ENCODE peak calls at places on chromosomes 13 and 19, in ten cellular contexts. A, R, V, O, H, L, I, T, D and E are unnamed samples.

GRCh38 chr13:40480012-40480914 is 186.2 kb downstream of the FOXO1 start:
- DNase-seq in A (no peak), R (no peak), V (no peak), O (no peak), H (peak; percentile 49), L (no peak), I (no peak), T (no peak), D (no peak), E (no peak)

GRCh38 chr13:107361666-107362065 is 793.7 kb upstream of the ARGLU1 start:
- DNase-seq in A (no peak), R (no peak), V (no peak), O (no peak), H (no peak), L (no peak), I (no peak), T (no peak), D (no peak), E (no peak)

GRCh38 chr13:28449826-28450773 is 44.8 kb downstream of the FLT1 start:
- DNase-seq in A (no peak), R (no peak), V (no peak), O (no peak), H (no peak), L (no peak), I (no peak), T (no peak), D (no peak), E (no peak)

GRCh38 chr19:5171711-5172110 is 168.9 kb downstream of the PTPRS start:
- DNase-seq in A (no peak), R (no peak), V (no peak), O (no peak), H (no peak), L (no peak), I (no peak), T (no peak), D (no peak), E (no peak)

GRCh38 chr19:45767410-45767880 is 1.6 kb downstream of the SIX5 start:
- DNase-seq in A (peak; percentile 80), R (peak; percentile 83), V (peak; percentile 86), O (peak; percentile 81), H (peak; percentile 92), L (no peak), I (peak; percentile 87), T (no peak), D (peak; percentile 37), E (peak; percentile 75)

GRCh38 chr13:113880651-113881611 is 17.1 kb upstream of the GAS6 start:
- DNase-seq in A (no peak), R (no peak), V (no peak), O (no peak), H (peak; percentile 57), L (no peak), I (no peak), T (no peak), D (no peak), E (no peak)

GRCh38 chr19:14650161-14650560 is 24.5 kb downstream of the ADGRE3 start:
- DNase-seq in A (no peak), R (no peak), V (no peak), O (no peak), H (no peak), L (no peak), I (no peak), T (no peak), D (no peak), E (no peak)

GRCh38 chr19:3665681-3666544 is 34.4 kb downstream of the PIP5K1C start:
- DNase-seq in A (no peak), R (peak; percentile 79), V (peak; percentile 69), O (peak; percentile 72), H (peak; percentile 91), L (peak; percentile 56), I (peak; percentile 84), T (peak; percentile 68), D (no peak), E (peak; percentile 62)

GRCh38 chr19:34171877-34172660 is at the start of gene LSM14A:
- DNase-seq in A (peak; percentile 86), R (peak; percentile 93), V (peak; percentile 94), O (peak; percentile 94), H (peak; percentile 97), L (peak; percentile 74), I (peak; percentile 96), T (peak; percentile 85), D (peak; percentile 78), E (peak; percentile 91)

GRCh38 chr19:28636706-28637105 is 576.2 kb downstream of the UQCRFS1 start:
- DNase-seq in A (no peak), R (no peak), V (no peak), O (no peak), H (no peak), L (no peak), I (no peak), T (no peak), D (no peak), E (no peak)

GRCh38 chr19:944171-944567 is 18.3 kb downstream of the ARID3A start:
- DNase-seq in A (no peak), R (peak; percentile 82), V (no peak), O (peak; percentile 67), H (peak; percentile 71), L (no peak), I (no peak), T (no peak), D (no peak), E (no peak)

GRCh38 chr19:15913384-15913783 is 15.5 kb upstream of the CYP4F2 start:
- DNase-seq in A (no peak), R (no peak), V (no peak), O (no peak), H (no peak), L (no peak), I (no peak), T (no peak), D (no peak), E (no peak)

GRCh38 chr19:17332677-17333581 is 1.7 kb downstream of the ANO8 start:
- DNase-seq in A (no peak), R (no peak), V (no peak), O (no peak), H (no peak), L (no peak), I (no peak), T (no peak), D (no peak), E (peak; percentile 43)

GRCh38 chr19:32397736-32398135 is 7.8 kb upstream of the DPY19L3 start:
- DNase-seq in A (no peak), R (no peak), V (no peak), O (no peak), H (no peak), L (no peak), I (no peak), T (no peak), D (no peak), E (no peak)

GRCh38 chr19:37973666-37974065 is 66.7 kb downstream of the SIPA1L3 start:
- DNase-seq in A (no peak), R (no peak), V (no peak), O (no peak), H (no peak), L (no peak), I (no peak), T (no peak), D (no peak), E (no peak)

GRCh38 chr13:99220199-99220931 is 19.7 kb downstream of the UBAC2 start:
- DNase-seq in A (no peak), R (no peak), V (no peak), O (no peak), H (no peak), L (no peak), I (no peak), T (no peak), D (no peak), E (no peak)

GRCh38 chr13:97193577-97193976 is 28.6 kb upstream of the MBNL2 start:
- DNase-seq in A (no peak), R (no peak), V (no peak), O (no peak), H (no peak), L (no peak), I (no peak), T (no peak), D (no peak), E (no peak)

GRCh38 chr13:85608255-85608829 is 190.9 kb downstream of the SLITRK6 start:
- DNase-seq in A (no peak), R (no peak), V (no peak), O (no peak), H (no peak), L (no peak), I (no peak), T (no peak), D (no peak), E (no peak)